ENCODE peak calls at places on chromosomes 1 and 21, in eight cellular contexts. I, T, G, Y, D, A, S and U are unnamed samples.

GRCh38 chr1:73673980-73674379 is 524.0 kb downstream of the LRRIQ3 start:
- DNase-seq in Y (no peak), S (no peak), T (peak), I (no peak), A (no peak), G (no peak), D (no peak), U (no peak)

GRCh38 chr1:31805318-31805717 is 10.5 kb downstream of the SPOCD1 start:
- DNase-seq in D (no peak), G (no peak), S (no peak), A (no peak), T (no peak), I (no peak), Y (no peak), U (no peak)

GRCh38 chr1:19957779-19958178 is 21.6 kb downstream of the PLA2G2A start:
- DNase-seq in S (no peak), G (no peak), D (no peak), I (no peak), A (no peak), T (no peak), Y (no peak), U (no peak)

GRCh38 chr1:202835548-202836072 is 24.9 kb downstream of the PCAT6 start:
- DNase-seq in G (no peak), I (no peak), S (no peak), T (no peak), D (no peak), A (no peak), Y (no peak), U (no peak)

GRCh38 chr1:217011097-217011496 is 287.9 kb upstream of the ESRRG start:
- DNase-seq in S (no peak), T (no peak), A (no peak), I (no peak), G (no peak), D (no peak), Y (no peak), U (no peak)

GRCh38 chr1:165842363-165843129 is 15.1 kb downstream of the UCK2 start:
- DNase-seq in S (no peak), I (no peak), T (peak), D (no peak), Y (no peak), G (no peak), A (no peak), U (no peak)

GRCh38 chr1:46449223-46450159 is 40.1 kb upstream of the DMBX1 start:
- DNase-seq in G (no peak), I (no peak), S (no peak), Y (no peak), A (no peak), T (no peak), D (no peak), U (no peak)

GRCh38 chr21:41769106-41769505 is 2.3 kb upstream of the RIPK4 start:
- DNase-seq in G (no peak), D (peak), I (no peak), Y (no peak), S (peak), A (peak), T (no peak), U (no peak)

GRCh38 chr1:211305044-211305443 is 21.6 kb upstream of the TRAF5 start:
- DNase-seq in Y (no peak), G (no peak), A (no peak), T (no peak), D (no peak), I (no peak), S (no peak), U (no peak)

GRCh38 chr1:32810358-32810757 is 6.8 kb downstream of the YARS1 start:
- DNase-seq in S (no peak), Y (no peak), A (no peak), D (no peak), I (no peak), T (no peak), G (no peak), U (no peak)

GRCh38 chr1:31551206-31551605 is 25.1 kb upstream of the TINAGL1 start:
- DNase-seq in G (no peak), S (no peak), A (no peak), D (no peak), I (no peak), T (no peak), Y (no peak), U (no peak)

GRCh38 chr1:147723691-147724323 is 36.6 kb downstream of the GJA5 start:
- DNase-seq in S (no peak), I (no peak), Y (peak), A (no peak), T (peak), G (no peak), D (peak), U (no peak)

GRCh38 chr21:42722808-42723470 is 69.5 kb downstream of the PDE9A start:
- DNase-seq in Y (peak), T (no peak), I (no peak), S (no peak), D (no peak), G (peak), A (no peak), U (no peak)

GRCh38 chr1:46246548-46247432 is 773 bp upstream of the RAD54L start:
- DNase-seq in Y (peak), D (no peak), A (no peak), S (peak), I (no peak), T (no peak), G (peak), U (peak)

GRCh38 chr1:109350650-109351049 is 43.8 kb upstream of the MYBPHL start:
- DNase-seq in I (no peak), S (no peak), T (no peak), Y (no peak), A (no peak), G (no peak), D (no peak), U (no peak)

GRCh38 chr1:17531682-17532487 is 7.6 kb upstream of the ARHGEF10L start:
- DNase-seq in D (no peak), G (peak), T (peak), Y (peak), I (no peak), S (no peak), A (no peak), U (no peak)

GRCh38 chr21:39384674-39385298 is 35.9 kb upstream of the HMGN1 start:
- DNase-seq in T (no peak), Y (no peak), I (no peak), G (no peak), D (no peak), A (no peak), S (no peak), U (no peak)

GRCh38 chr1:37509181-37509580 is 5.4 kb downstream of the MEAF6 start:
- DNase-seq in D (no peak), G (no peak), Y (no peak), I (no peak), T (no peak), A (no peak), S (no peak), U (no peak)

GRCh38 chr1:64882574-64883255 is 83.6 kb downstream of the JAK1 start:
- DNase-seq in T (no peak), G (no peak), S (no peak), I (no peak), A (no peak), Y (no peak), D (no peak), U (no peak)

GRCh38 chr1:206717237-206717989 is 32.7 kb downstream of the MAPKAPK2 start:
- DNase-seq in D (peak), Y (no peak), T (peak), I (no peak), S (no peak), A (peak), G (no peak), U (no peak)

GRCh38 chr21:35885942-35886541 is 174.3 kb downstream of the SETD4 start:
- DNase-seq in G (no peak), D (no peak), A (no peak), Y (no peak), I (no peak), T (no peak), S (no peak), U (no peak)

GRCh38 chr1:110581637-110582036 is 24.5 kb downstream of the KCNA2 start:
- DNase-seq in T (no peak), S (no peak), G (no peak), Y (no peak), D (no peak), I (no peak), A (no peak), U (no peak)

GRCh38 chr1:224736619-224737352 is 120.7 kb downstream of the CNIH3 start:
- DNase-seq in S (no peak), G (no peak), T (no peak), I (no peak), A (peak), D (no peak), Y (no peak), U (no peak)

GRCh38 chr1:67460648-67461500 is 30.7 kb upstream of the SERBP1 start:
- DNase-seq in G (no peak), D (no peak), A (no peak), I (no peak), S (no peak), T (peak), Y (no peak), U (no peak)

GRCh38 chr1:198837276-198838021 is 198.6 kb downstream of the PTPRC start:
- DNase-seq in Y (peak), S (no peak), A (no peak), T (no peak), G (no peak), I (no peak), D (no peak), U (no peak)

GRCh38 chr1:67723620-67724019 is 38.6 kb downstream of the GADD45A start:
- DNase-seq in G (no peak), A (no peak), S (no peak), I (no peak), D (no peak), T (no peak), Y (no peak), U (no peak)

GRCh38 chr21:27507695-27508094 is 540.8 kb upstream of the ADAMTS5 start:
- DNase-seq in G (no peak), T (no peak), S (no peak), A (no peak), Y (no peak), I (no peak), D (no peak), U (no peak)

GRCh38 chr1:214464303-214465287 is 86.8 kb downstream of the PTPN14 start:
- DNase-seq in G (peak), Y (no peak), T (no peak), S (no peak), I (no peak), D (no peak), A (no peak), U (peak)

GRCh38 chr1:231679109-231679508 is 52.5 kb downstream of the DISC1 start:
- DNase-seq in G (no peak), S (no peak), T (no peak), I (no peak), D (no peak), Y (no peak), A (no peak), U (no peak)

GRCh38 chr1:27522860-27523665 is 33.1 kb upstream of the WASF2 start:
- DNase-seq in T (peak), S (no peak), D (no peak), G (no peak), A (no peak), I (peak), Y (no peak), U (no peak)

GRCh38 chr1:35856964-35857363 is 26.0 kb upstream of the AGO1 start:
- DNase-seq in S (no peak), D (no peak), Y (no peak), T (no peak), A (no peak), G (no peak), I (no peak), U (no peak)

GRCh38 chr21:42678618-42679295 is 25.3 kb downstream of the PDE9A start:
- DNase-seq in I (no peak), Y (no peak), G (no peak), S (no peak), D (no peak), A (no peak), T (no peak), U (no peak)

DNA sequence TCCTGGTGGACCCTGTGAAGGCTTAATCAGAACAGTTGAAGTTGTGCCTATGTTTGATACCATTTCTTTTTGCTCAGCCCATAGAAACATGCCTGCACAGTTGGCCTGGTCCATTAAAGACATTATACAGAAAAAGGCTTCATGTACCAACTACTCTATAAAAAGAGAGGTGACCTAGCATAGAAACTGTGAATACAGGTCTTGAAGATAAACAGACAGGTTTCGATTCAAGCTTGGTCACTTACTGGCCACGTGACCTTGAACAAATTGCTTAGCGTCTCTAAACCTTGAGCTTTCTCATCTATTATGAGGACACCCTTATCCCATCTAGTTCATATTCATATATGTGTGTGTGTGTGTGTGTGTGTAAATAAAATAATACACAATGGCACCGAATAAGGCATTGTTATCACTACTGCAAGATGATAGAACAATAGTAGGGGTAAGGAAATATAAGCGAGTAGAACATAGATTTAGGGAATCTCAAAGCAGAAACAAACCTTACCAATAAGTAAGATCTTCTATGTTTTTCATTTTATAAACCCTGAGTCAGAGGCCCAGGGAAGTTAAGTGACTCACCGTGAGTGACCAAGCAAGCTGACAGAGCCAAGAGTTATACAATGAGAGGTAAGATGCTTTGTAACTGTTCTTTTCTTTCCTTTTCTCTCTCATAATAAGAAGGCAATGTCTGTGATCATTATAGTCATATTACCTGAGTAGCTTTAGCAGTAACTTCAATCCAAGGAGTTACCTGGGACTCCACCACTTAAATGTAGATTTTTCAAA is 476.8 kb upstream of the DEPDC1 start:
- DNase-seq in Y (no peak), I (no peak), A (no peak), T (no peak), D (no peak), G (no peak), S (no peak), U (no peak)
- TF ChIP-seq CTCF in Y (no peak), I (no peak), A (no peak), T (no peak), D (no peak), G (no peak), S (no peak), U (no peak)

GRCh38 chr1:54810144-54810942 is 9.2 kb upstream of the TTC22 start:
- DNase-seq in I (peak), A (peak), D (peak), G (no peak), Y (peak), T (peak), S (no peak), U (peak)
- TF ChIP-seq CTCF in I (peak), A (peak), D (peak), G (peak), Y (peak), T (peak), S (peak), U (peak)

DNA sequence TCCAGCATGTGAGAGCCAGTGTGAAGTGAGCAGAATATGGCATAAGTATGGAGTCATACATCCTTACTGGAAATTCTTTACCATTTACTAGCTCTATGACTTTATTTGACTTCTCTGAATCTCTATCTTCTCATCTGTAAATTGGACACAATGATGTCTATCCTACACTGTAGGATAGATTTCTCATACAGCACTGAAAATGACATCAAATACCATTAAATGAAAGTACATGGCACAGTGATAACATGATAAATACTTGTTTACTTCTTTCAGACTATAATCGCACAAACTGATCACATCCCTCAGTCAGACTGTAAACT is 1.3 kb upstream of the CTTNBP2NL start:
- DNase-seq in D (no peak), T (no peak), A (no peak), S (no peak), I (no peak), Y (no peak), G (no peak), U (no peak)
- TF ChIP-seq CTCF in D (no peak), T (no peak), A (no peak), S (no peak), I (no peak), Y (no peak), G (no peak), U (no peak)

DNA sequence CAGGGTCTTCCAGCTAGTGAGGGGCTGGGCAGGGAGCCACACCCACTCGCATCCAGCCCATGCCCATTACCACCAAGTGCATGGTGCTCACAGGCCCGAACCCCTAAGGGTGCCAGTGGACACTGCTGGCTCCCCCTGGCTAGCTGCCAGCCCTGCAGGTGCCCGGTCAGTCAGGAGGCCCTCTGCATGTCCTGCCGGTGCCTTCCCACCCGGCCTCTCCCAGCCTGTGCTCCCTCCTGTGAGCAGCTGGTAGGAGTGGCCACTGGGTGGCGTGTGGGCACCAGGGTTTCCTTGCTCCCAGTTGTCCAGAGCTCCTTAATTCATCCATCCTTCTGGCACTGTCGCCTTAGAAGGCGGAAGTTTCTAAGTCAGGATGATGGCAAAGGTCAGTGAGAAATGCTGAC is 33.4 kb downstream of the QSOX1 start:
- DNase-seq in A (no peak), G (no peak), S (no peak), T (peak), I (no peak), Y (peak), D (no peak), U (no peak)
- TF ChIP-seq CTCF in A (no peak), G (peak), S (peak), T (peak), I (no peak), Y (peak), D (peak), U (peak)

GRCh38 chr1:54973205-54973921 is 7.1 kb upstream of the TMEM61 start:
- DNase-seq in A (no peak), D (no peak), Y (peak), G (peak), S (no peak), T (peak), I (no peak), U (no peak)
- TF ChIP-seq CTCF in A (peak), D (peak), Y (peak), G (peak), S (no peak), T (peak), I (no peak), U (peak)